ENCODE peak calls at places on chromosomes 16 and 17, in four cellular contexts. E is fibroblast of the aortic adventitia, K is ascending aorta, Q is endothelial cell of umbilical vein. R is an unnamed sample.

GRCh38 chr16:66539628-66540469 is 10.1 kb downstream of the TK2 start:
- DNase-seq in E (no peak), K (no peak), Q (no peak), R (peak; percentile 56)

GRCh38 chr16:88854306-88855111 is 2.2 kb downstream of the GALNS start:
- DNase-seq in E (no peak), K (no peak), Q (no peak), R (no peak)

GRCh38 chr17:15744091-15744676 is 12.1 kb downstream of the TBC1D26 start:
- DNase-seq in E (no peak), K (no peak), Q (no peak), R (no peak)

GRCh38 chr17:55735784-55736405 is 13.2 kb upstream of the TMEM100 start:
- DNase-seq in E (peak; percentile 73), K (peak; percentile 66), Q (peak; percentile 32), R (peak; percentile 85)

GRCh38 chr17:76573096-76573495 is 12.6 kb downstream of the ST6GALNAC2 start:
- DNase-seq in E (no peak), K (no peak), Q (no peak), R (no peak)

GRCh38 chr17:66115246-66115645 is 76.7 kb downstream of the CEP112 start:
- DNase-seq in E (peak; percentile 19), K (no peak), Q (no peak), R (peak; percentile 62)

GRCh38 chr17:27810211-27810901 is 10.0 kb upstream of the NOS2 start:
- DNase-seq in E (no peak), K (no peak), Q (no peak), R (no peak)

GRCh38 chr17:39939588-39940419 is 12.3 kb downstream of the LRRC3C start:
- DNase-seq in E (peak; percentile 92), K (no peak), Q (peak; percentile 31), R (peak; percentile 94)

GRCh38 chr17:56913867-56914640 is at the start of gene TRIM25:
- DNase-seq in E (peak; percentile 79), K (peak; percentile 96), Q (peak; percentile 90), R (peak; percentile 80)
- TF ChIP-seq CTCF in E (no peak), K (no peak), Q (no peak), R (no peak)

DNA sequence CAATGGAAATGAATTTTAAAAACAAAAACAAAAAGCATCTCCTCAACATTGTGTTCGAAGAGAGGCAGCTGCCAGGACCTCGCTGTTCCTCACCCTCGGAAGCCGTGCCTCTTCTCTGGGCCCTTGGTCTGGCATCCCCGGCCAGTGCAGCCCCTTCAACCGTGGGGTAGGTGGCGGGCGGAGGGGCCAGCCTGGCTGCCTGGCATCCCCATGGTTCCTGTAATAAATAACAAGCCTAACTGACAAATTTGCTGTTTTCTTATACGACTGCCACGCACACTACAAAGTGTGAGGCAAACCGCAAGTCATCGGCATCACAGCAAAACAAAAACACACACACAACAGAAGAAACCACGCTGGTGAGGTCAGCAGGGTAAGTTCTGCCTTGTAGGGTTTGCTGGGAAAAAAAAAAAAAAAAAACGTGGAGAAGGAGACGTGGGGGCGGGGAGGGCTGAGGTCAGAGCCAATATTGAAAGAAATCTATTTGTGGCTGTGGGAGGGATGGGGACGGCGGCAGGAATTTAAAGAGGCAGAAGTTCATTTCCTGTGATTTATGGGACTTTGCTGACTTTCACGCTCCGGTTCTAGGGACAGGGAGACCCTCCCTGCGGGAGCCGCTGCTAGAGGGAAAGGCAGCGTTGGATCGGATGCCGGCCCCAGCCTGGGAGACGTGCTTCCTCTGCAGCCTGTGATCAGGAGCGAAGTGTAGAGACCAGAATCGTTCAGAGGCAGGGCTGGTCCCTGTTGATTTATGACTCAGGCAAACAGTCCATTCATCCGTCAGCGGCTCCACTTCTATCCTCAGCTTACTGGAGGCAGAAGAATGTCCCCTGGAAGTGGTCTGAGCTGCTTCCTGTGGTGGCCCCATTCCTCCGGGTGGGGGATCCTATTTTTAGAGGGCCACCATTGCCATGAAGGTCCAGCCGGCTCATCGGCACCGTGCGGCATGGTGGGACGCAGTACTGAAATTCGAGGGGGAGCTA is 162.8 kb downstream of the FOXL1 start:
- DNase-seq in E (peak; percentile 76), K (peak; percentile 93), Q (peak; percentile 92), R (peak; percentile 82)
- H3K4me3 ChIP-seq in E (peak overlapping the region; percentile 59), K (peak overlapping the region; percentile 58), Q (peak overlapping the region; percentile 31), R (peak overlapping the region; percentile 64)

DNA sequence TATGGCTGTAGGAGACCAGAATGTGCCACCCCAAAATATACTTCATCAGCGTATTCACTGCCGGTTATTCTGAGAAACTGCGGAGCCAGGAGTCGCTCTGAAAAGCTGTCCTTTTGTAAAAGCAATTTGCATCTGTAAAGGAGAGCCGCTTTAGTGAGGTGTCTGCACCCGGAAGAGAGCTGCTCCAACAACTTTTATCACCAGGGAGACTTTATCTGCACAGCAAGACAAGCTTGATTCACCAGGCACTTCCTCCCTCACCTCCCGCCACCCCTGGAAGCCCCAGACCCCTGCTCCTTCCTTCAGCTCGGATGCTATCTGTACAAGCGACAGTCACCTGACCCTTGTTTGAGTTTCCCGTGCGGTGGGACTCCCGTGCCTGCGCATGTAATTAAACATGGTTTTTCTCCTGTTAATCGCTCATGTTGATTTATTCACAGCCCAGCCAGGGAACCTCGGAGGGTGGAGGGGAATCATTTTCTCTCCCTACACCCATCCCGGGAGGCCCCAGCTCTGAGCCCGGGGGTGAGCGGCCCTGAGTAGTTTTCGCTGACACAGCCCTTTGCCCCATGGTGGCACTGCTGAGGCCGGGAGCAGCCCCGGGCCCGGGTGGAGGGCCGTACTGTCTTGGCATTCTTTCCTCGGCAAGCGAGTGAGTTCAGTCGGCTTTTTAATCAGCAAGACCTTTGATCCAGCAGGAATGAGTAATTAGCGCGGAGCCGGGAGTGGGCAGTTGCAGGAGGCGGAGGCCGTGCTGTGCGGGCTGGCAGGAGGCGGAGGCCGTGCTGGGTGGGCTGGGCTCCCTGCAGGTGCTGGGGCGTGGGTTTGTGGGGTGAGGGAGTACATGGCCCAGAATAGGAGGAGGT is 222.7 kb upstream of the CIBAR2 start:
- DNase-seq in E (no peak), K (no peak), Q (peak; percentile 49), R (peak; percentile 39)
- TF ChIP-seq CTCF in E (no peak), K (no peak), Q (no peak), R (no peak)

GRCh38 chr17:13600475-13601316 is 1.0 kb downstream of the HS3ST3A1 start:
- DNase-seq in E (no peak), K (no peak), Q (no peak), R (no peak)
- H3K4me3 ChIP-seq in E (peak overlapping the region; percentile 87), K (peak overlapping the region; percentile 64), Q (no peak overlapping the region), R (peak overlapping the region; percentile 78)

GRCh38 chr16:15986261-15986660 is 36.8 kb downstream of the ABCC1 start:
- DNase-seq in E (no peak), K (no peak), Q (no peak), R (no peak)
- TF ChIP-seq CTCF in E (no peak), K (no peak), Q (no peak), R (no peak)

R was measured in choroid plexus epithelial cell.